ENCODE peak calls at places on chromosome X, in five cellular contexts. One of them, this sample, is unnamed.

GRCh38 chrX:30863969-30864368 is 25.1 kb downstream of the TAB3 start:
- DNase-seq in body of pancreas: no peak
- DNase-seq in endothelial cell: no peak
- DNase-seq in testis: no peak
- DNase-seq in CD8-positive, alpha-beta T cell: no peak
- DNase-seq in this sample: no peak

GRCh38 chrX:104195489-104196084 is 29.3 kb downstream of the FAM199X start:
- DNase-seq in body of pancreas: no peak
- DNase-seq in endothelial cell: no peak
- DNase-seq in testis: no peak
- DNase-seq in CD8-positive, alpha-beta T cell: no peak
- DNase-seq in this sample: no peak

GRCh38 chrX:119502727-119503483 is 34.7 kb downstream of the SLC25A5 start:
- DNase-seq in body of pancreas: peak; percentile 60
- DNase-seq in endothelial cell: no peak
- DNase-seq in testis: no peak
- DNase-seq in CD8-positive, alpha-beta T cell: no peak
- DNase-seq in this sample: no peak

GRCh38 chrX:8815460-8816065 is 14.4 kb upstream of the FAM9A start:
- DNase-seq in body of pancreas: no peak
- DNase-seq in endothelial cell: peak; percentile 50
- DNase-seq in testis: peak; percentile 16
- DNase-seq in CD8-positive, alpha-beta T cell: no peak
- DNase-seq in this sample: no peak

GRCh38 chrX:67544871-67545771 is 1.3 kb downstream of the AR start:
- DNase-seq in body of pancreas: peak; percentile 8
- DNase-seq in endothelial cell: peak; percentile 31
- DNase-seq in testis: peak; percentile 21
- DNase-seq in CD8-positive, alpha-beta T cell: no peak
- DNase-seq in this sample: no peak

GRCh38 chrX:139882299-139882698 is 50.6 kb downstream of the ATP11C start:
- DNase-seq in body of pancreas: no peak
- DNase-seq in endothelial cell: no peak
- DNase-seq in testis: no peak
- DNase-seq in CD8-positive, alpha-beta T cell: no peak
- DNase-seq in this sample: no peak

GRCh38 chrX:39397561-39398200 is 596.4 kb downstream of the MID1IP1 start:
- DNase-seq in body of pancreas: no peak
- DNase-seq in endothelial cell: no peak
- DNase-seq in testis: no peak
- DNase-seq in CD8-positive, alpha-beta T cell: no peak
- DNase-seq in this sample: no peak

GRCh38 chrX:120604359-120604782 is 470 bp downstream of the MCTS1 start:
- DNase-seq in body of pancreas: peak; percentile 42
- DNase-seq in endothelial cell: no peak
- DNase-seq in testis: no peak
- DNase-seq in CD8-positive, alpha-beta T cell: peak; percentile 52
- DNase-seq in this sample: no peak

GRCh38 chrX:31649176-31649575 is 577.3 kb upstream of the FTHL17 start:
- DNase-seq in body of pancreas: no peak
- DNase-seq in endothelial cell: no peak
- DNase-seq in testis: no peak
- DNase-seq in CD8-positive, alpha-beta T cell: no peak
- DNase-seq in this sample: no peak

GRCh38 chrX:66994729-66995128 is 355.9 kb upstream of the EDA2R start:
- DNase-seq in body of pancreas: no peak
- DNase-seq in endothelial cell: no peak
- DNase-seq in testis: no peak
- DNase-seq in CD8-positive, alpha-beta T cell: no peak
- DNase-seq in this sample: no peak

GRCh38 chrX:22389544-22390243 is 117.0 kb downstream of the CBLL2 start:
- DNase-seq in body of pancreas: no peak
- DNase-seq in endothelial cell: no peak
- DNase-seq in testis: no peak
- DNase-seq in CD8-positive, alpha-beta T cell: no peak
- DNase-seq in this sample: peak; percentile 47

GRCh38 chrX:50905334-50905733 is 5.2 kb upstream of the BMP15 start:
- DNase-seq in body of pancreas: no peak
- DNase-seq in endothelial cell: no peak
- DNase-seq in testis: peak; percentile 21
- DNase-seq in CD8-positive, alpha-beta T cell: no peak
- DNase-seq in this sample: no peak
- TF ChIP-seq CTCF in body of pancreas: no peak
- TF ChIP-seq CTCF in endothelial cell: peak; percentile 55
- TF ChIP-seq CTCF in testis: no peak
- TF ChIP-seq CTCF in CD8-positive, alpha-beta T cell: no peak
- TF ChIP-seq CTCF in this sample: peak; percentile 17

GRCh38 chrX:153900806-153901752 is 3.4 kb upstream of the AVPR2 start:
- DNase-seq in body of pancreas: no peak
- DNase-seq in endothelial cell: no peak
- DNase-seq in testis: peak; percentile 44
- DNase-seq in CD8-positive, alpha-beta T cell: peak; percentile 73
- DNase-seq in this sample: peak; percentile 52

GRCh38 chrX:153903238-153903980 is 1.1 kb upstream of the AVPR2 start:
- DNase-seq in body of pancreas: no peak
- DNase-seq in endothelial cell: no peak
- DNase-seq in testis: no peak
- DNase-seq in CD8-positive, alpha-beta T cell: no peak
- DNase-seq in this sample: no peak

GRCh38 chrX:153901753-153902140 is 2.7 kb upstream of the AVPR2 start:
- DNase-seq in body of pancreas: no peak
- DNase-seq in endothelial cell: no peak
- DNase-seq in testis: no peak
- DNase-seq in CD8-positive, alpha-beta T cell: no peak
- DNase-seq in this sample: no peak

GRCh38 chrX:153903991-153904957 is at the start of gene AVPR2:
- DNase-seq in body of pancreas: no peak
- DNase-seq in endothelial cell: no peak
- DNase-seq in testis: no peak
- DNase-seq in CD8-positive, alpha-beta T cell: no peak
- DNase-seq in this sample: no peak

GRCh38 chrX:153902388-153902787 is 2.1 kb upstream of the AVPR2 start:
- DNase-seq in body of pancreas: no peak
- DNase-seq in endothelial cell: no peak
- DNase-seq in testis: no peak
- DNase-seq in CD8-positive, alpha-beta T cell: no peak
- DNase-seq in this sample: no peak
- TF ChIP-seq CTCF in body of pancreas: no peak
- TF ChIP-seq CTCF in endothelial cell: no peak
- TF ChIP-seq CTCF in testis: no peak
- TF ChIP-seq CTCF in CD8-positive, alpha-beta T cell: no peak
- TF ChIP-seq CTCF in this sample: no peak

GRCh38 chrX:54786972-54787371 is 11.1 kb downstream of the ITIH6 start:
- DNase-seq in body of pancreas: peak; percentile 25
- DNase-seq in endothelial cell: no peak
- DNase-seq in testis: no peak
- DNase-seq in CD8-positive, alpha-beta T cell: peak; percentile 57
- DNase-seq in this sample: no peak
- TF ChIP-seq CTCF in body of pancreas: no peak
- TF ChIP-seq CTCF in endothelial cell: no peak
- TF ChIP-seq CTCF in testis: no peak
- TF ChIP-seq CTCF in CD8-positive, alpha-beta T cell: peak; percentile 16
- TF ChIP-seq CTCF in this sample: no peak

GRCh38 chrX:134761788-134762187 is 103.5 kb upstream of the PLAC1 start:
- DNase-seq in body of pancreas: peak; percentile 13
- DNase-seq in endothelial cell: no peak
- DNase-seq in testis: no peak
- DNase-seq in CD8-positive, alpha-beta T cell: no peak
- DNase-seq in this sample: no peak
- TF ChIP-seq CTCF in body of pancreas: no peak
- TF ChIP-seq CTCF in endothelial cell: peak; percentile 14
- TF ChIP-seq CTCF in testis: no peak
- TF ChIP-seq CTCF in CD8-positive, alpha-beta T cell: no peak
- TF ChIP-seq CTCF in this sample: peak; percentile 42

DNA sequence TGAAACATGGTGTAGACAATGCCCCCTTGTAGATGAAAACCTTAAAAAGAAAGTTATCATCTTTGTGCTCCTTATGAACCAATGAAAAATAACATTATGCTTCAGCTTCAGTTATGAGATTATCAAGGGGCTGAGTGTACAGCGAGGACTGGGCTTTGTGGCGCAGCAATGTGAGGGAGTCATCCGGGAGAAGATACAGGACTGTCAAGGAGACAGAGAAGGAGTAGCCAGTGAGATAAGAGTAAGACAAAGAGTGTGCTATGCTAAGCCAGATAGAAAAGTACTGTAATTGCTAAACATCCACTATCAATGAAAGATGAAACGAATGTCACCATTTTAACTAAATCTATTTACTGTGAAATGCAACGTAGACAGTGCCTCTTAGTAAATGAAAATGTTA is 3.6 kb upstream of the KLHL15 start:
- DNase-seq in body of pancreas: no peak
- DNase-seq in endothelial cell: no peak
- DNase-seq in testis: peak; percentile 69
- DNase-seq in CD8-positive, alpha-beta T cell: no peak
- DNase-seq in this sample: no peak
- TF ChIP-seq CTCF in body of pancreas: no peak
- TF ChIP-seq CTCF in endothelial cell: no peak
- TF ChIP-seq CTCF in testis: no peak
- TF ChIP-seq CTCF in CD8-positive, alpha-beta T cell: no peak
- TF ChIP-seq CTCF in this sample: no peak

GRCh38 chrX:47956016-47956415 is 47.8 kb downstream of the ZNF182 start:
- DNase-seq in body of pancreas: no peak
- DNase-seq in endothelial cell: no peak
- DNase-seq in testis: no peak
- DNase-seq in CD8-positive, alpha-beta T cell: no peak
- DNase-seq in this sample: no peak

GRCh38 chrX:47960400-47960799 is 43.4 kb downstream of the ZNF182 start:
- DNase-seq in body of pancreas: no peak
- DNase-seq in endothelial cell: no peak
- DNase-seq in testis: no peak
- DNase-seq in CD8-positive, alpha-beta T cell: no peak
- DNase-seq in this sample: no peak

GRCh38 chrX:47958943-47959342 is 44.8 kb downstream of the ZNF182 start:
- DNase-seq in body of pancreas: peak; percentile 13
- DNase-seq in endothelial cell: no peak
- DNase-seq in testis: no peak
- DNase-seq in CD8-positive, alpha-beta T cell: no peak
- DNase-seq in this sample: no peak
- TF ChIP-seq CTCF in body of pancreas: no peak
- TF ChIP-seq CTCF in endothelial cell: no peak
- TF ChIP-seq CTCF in testis: no peak
- TF ChIP-seq CTCF in CD8-positive, alpha-beta T cell: peak; percentile 21
- TF ChIP-seq CTCF in this sample: no peak

GRCh38 chrX:114221445-114221844 is 362.4 kb upstream of the HTR2C start:
- DNase-seq in body of pancreas: no peak
- DNase-seq in endothelial cell: no peak
- DNase-seq in testis: no peak
- DNase-seq in CD8-positive, alpha-beta T cell: no peak
- DNase-seq in this sample: no peak
- TF ChIP-seq CTCF in body of pancreas: no peak
- TF ChIP-seq CTCF in endothelial cell: no peak
- TF ChIP-seq CTCF in testis: no peak
- TF ChIP-seq CTCF in CD8-positive, alpha-beta T cell: no peak
- TF ChIP-seq CTCF in this sample: no peak